ENCODE peak calls at places on chromosomes 4 and X, in six cellular contexts. B is MCF 10A, P is neuronal stem cell, X is lung microvascular endothelial cell, J is RPMI8226, I is foreskin fibroblast. Z is an unnamed sample.

GRCh38 chrX:71210829-71211228 is 12.2 kb upstream of the GJB1 start:
- DNase-seq in B (no peak), P (no peak), X (no peak), J (no peak), I (peak), Z (no peak)

GRCh38 chr4:94540476-94540875 is 88.7 kb downstream of the PDLIM5 start:
- DNase-seq in B (no peak), P (no peak), X (no peak), J (no peak), I (no peak), Z (no peak)

GRCh38 chrX:96126182-96126581 is 558.5 kb upstream of the DIAPH2 start:
- DNase-seq in B (no peak), P (no peak), X (no peak), J (no peak), I (no peak), Z (no peak)

GRCh38 chr4:76708986-76709385 is 189.0 kb downstream of the SOWAHB start:
- DNase-seq in B (no peak), P (no peak), X (no peak), J (no peak), I (no peak), Z (no peak)

GRCh38 chr4:161522031-161522430 is 641.8 kb downstream of the FSTL5 start:
- DNase-seq in B (no peak), P (no peak), X (no peak), J (no peak), I (no peak), Z (no peak)

GRCh38 chrX:2446815-2447214 is 54.0 kb downstream of the DHRSX start:
- DNase-seq in B (no peak), P (no peak), X (no peak), J (no peak), I (no peak), Z (no peak)

GRCh38 chr4:25347971-25348370 is 29.1 kb upstream of the ANAPC4 start:
- DNase-seq in B (no peak), P (no peak), X (no peak), J (no peak), I (no peak), Z (no peak)

GRCh38 chr4:51885371-51885770 is 42.4 kb downstream of the DCUN1D4 start:
- DNase-seq in B (peak), P (no peak), X (peak), J (no peak), I (no peak), Z (no peak)

GRCh38 chrX:149495573-149496071 is 9.5 kb downstream of the IDS start:
- DNase-seq in B (peak), P (no peak), X (peak), J (no peak), I (peak), Z (no peak)